ENCODE peak calls at places on chromosomes 7 and 10, in five cellular contexts. D, B, I, N and R are unnamed samples.

GRCh38 chr7:83976302-83976701 is 218.3 kb downstream of the SEMA3A start:
- DNase-seq in I (peak), B (no peak), D (peak), N (peak), R (no peak)

GRCh38 chr10:64368298-64368697 is 847.1 kb downstream of the REEP3 start:
- DNase-seq in D (no peak), I (no peak), N (no peak), B (no peak), R (no peak)

GRCh38 chr7:36044096-36044892 is 108.8 kb upstream of the EEPD1 start:
- DNase-seq in B (no peak), I (no peak), D (no peak), N (no peak), R (no peak)

GRCh38 chr7:46205478-46205877 is 284.4 kb upstream of the IGFBP3 start:
- DNase-seq in B (no peak), N (no peak), I (no peak), D (no peak), R (no peak)

GRCh38 chr10:79093658-79094411 is 25.1 kb downstream of the ZMIZ1 start:
- DNase-seq in B (no peak), I (peak), D (no peak), N (no peak), R (no peak)

GRCh38 chr7:141989996-141990395 is 5.7 kb upstream of the MGAM start:
- DNase-seq in I (no peak), N (no peak), B (no peak), D (no peak), R (no peak)

GRCh38 chr7:90092467-90092866 is 61.8 kb upstream of the STEAP1 start:
- DNase-seq in I (no peak), D (no peak), N (no peak), B (no peak), R (no peak)

GRCh38 chr7:26197153-26198115 is 3.1 kb downstream of the HNRNPA2B1 start:
- DNase-seq in N (no peak), I (no peak), D (no peak), B (no peak), R (no peak)

GRCh38 chr7:31126976-31127375 is 74.9 kb downstream of the ADCYAP1R1 start:
- DNase-seq in I (peak), D (no peak), B (no peak), N (no peak), R (no peak)

GRCh38 chr7:14521183-14521582 is 381.4 kb downstream of the DGKB start:
- DNase-seq in B (no peak), I (peak), N (no peak), D (no peak), R (no peak)